ENCODE peak calls at places on chromosomes 6 and 20, in four cellular contexts. One of them, this sample, is unnamed.

GRCh38 chr20:36034875-36035274 is 66.5 kb downstream of the CNBD2 start:
- DNase-seq in AG04450: no peak
- DNase-seq in endothelial cell: no peak
- DNase-seq in RWPE1: no peak
- DNase-seq in this sample: no peak

GRCh38 chr6:7153807-7154206 is 46.0 kb downstream of the RREB1 start:
- DNase-seq in AG04450: no peak
- DNase-seq in endothelial cell: no peak
- DNase-seq in RWPE1: peak; percentile 33
- DNase-seq in this sample: no peak

GRCh38 chr6:111154981-111155380 is 67.7 kb downstream of the SLC16A10 start:
- DNase-seq in AG04450: no peak
- DNase-seq in endothelial cell: no peak
- DNase-seq in RWPE1: no peak
- DNase-seq in this sample: no peak

GRCh38 chr6:37483917-37484785 is 15.5 kb downstream of the CCDC167 start:
- DNase-seq in RWPE1: peak; percentile 68
- DNase-seq in endothelial cell: peak; percentile 78
- DNase-seq in AG04450: no peak
- DNase-seq in this sample: peak; percentile 72

GRCh38 chr20:55415567-55416142 is 589.7 kb downstream of the CBLN4 start:
- DNase-seq in RWPE1: peak; percentile 56
- DNase-seq in AG04450: no peak
- DNase-seq in endothelial cell: no peak
- DNase-seq in this sample: no peak

GRCh38 chr6:46719099-46719498 is 16.1 kb downstream of the PLA2G7 start:
- DNase-seq in RWPE1: peak; percentile 88
- DNase-seq in AG04450: no peak
- DNase-seq in endothelial cell: no peak
- DNase-seq in this sample: no peak

GRCh38 chr6:108883172-108883571 is 35.0 kb downstream of the ARMC2 start:
- DNase-seq in AG04450: no peak
- DNase-seq in RWPE1: no peak
- DNase-seq in endothelial cell: no peak
- DNase-seq in this sample: no peak

GRCh38 chr6:43922423-43923375 is 152.7 kb downstream of the VEGFA start:
- DNase-seq in RWPE1: no peak
- DNase-seq in endothelial cell: no peak
- DNase-seq in AG04450: no peak
- DNase-seq in this sample: no peak

GRCh38 chr20:9306521-9306920 is 207.9 kb upstream of the LAMP5 start:
- DNase-seq in endothelial cell: no peak
- DNase-seq in RWPE1: peak; percentile 76
- DNase-seq in AG04450: peak; percentile 79
- DNase-seq in this sample: no peak

GRCh38 chr6:153568601-153569000 is 437.5 kb upstream of the RGS17 start:
- DNase-seq in AG04450: no peak
- DNase-seq in endothelial cell: no peak
- DNase-seq in RWPE1: no peak
- DNase-seq in this sample: no peak

GRCh38 chr6:53873922-53874321 is 79.1 kb downstream of the LRRC1 start:
- DNase-seq in AG04450: no peak
- DNase-seq in RWPE1: no peak
- DNase-seq in endothelial cell: no peak
- DNase-seq in this sample: no peak

GRCh38 chr6:134546962-134547645 is 229.2 kb upstream of the SGK1 start:
- DNase-seq in endothelial cell: no peak
- DNase-seq in AG04450: no peak
- DNase-seq in RWPE1: no peak
- DNase-seq in this sample: no peak

GRCh38 chr6:11179088-11179977 is 53.1 kb downstream of the NEDD9 start:
- DNase-seq in AG04450: no peak
- DNase-seq in endothelial cell: no peak
- DNase-seq in RWPE1: no peak
- DNase-seq in this sample: no peak

GRCh38 chr20:40294175-40294574 is 394.9 kb downstream of the MAFB start:
- DNase-seq in endothelial cell: no peak
- DNase-seq in AG04450: no peak
- DNase-seq in RWPE1: no peak
- DNase-seq in this sample: no peak

GRCh38 chr6:40379811-40380210 is 207.4 kb downstream of the LRFN2 start:
- DNase-seq in AG04450: no peak
- DNase-seq in RWPE1: no peak
- DNase-seq in endothelial cell: no peak
- DNase-seq in this sample: no peak

GRCh38 chr20:53021934-53022333 is 49.8 kb downstream of the TSHZ2 start:
- DNase-seq in RWPE1: peak; percentile 54
- DNase-seq in endothelial cell: no peak
- DNase-seq in AG04450: no peak
- DNase-seq in this sample: no peak

GRCh38 chr6:53112404-53112803 is 36.2 kb downstream of the GCM1 start:
- DNase-seq in AG04450: no peak
- DNase-seq in endothelial cell: no peak
- DNase-seq in RWPE1: peak; percentile 75
- DNase-seq in this sample: no peak

GRCh38 chr6:139306582-139306981 is 14.8 kb upstream of the TXLNB start:
- DNase-seq in AG04450: no peak
- DNase-seq in endothelial cell: no peak
- DNase-seq in RWPE1: no peak
- DNase-seq in this sample: no peak

GRCh38 chr6:149844480-149844879 is 19.7 kb downstream of the LRP11 start:
- DNase-seq in endothelial cell: no peak
- DNase-seq in AG04450: no peak
- DNase-seq in RWPE1: no peak
- DNase-seq in this sample: no peak

GRCh38 chr20:62723768-62724420 is 15.3 kb downstream of the NTSR1 start:
- DNase-seq in RWPE1: no peak
- DNase-seq in endothelial cell: no peak
- DNase-seq in AG04450: no peak
- DNase-seq in this sample: no peak

GRCh38 chr6:85432554-85432953 is 17.3 kb upstream of the NT5E start:
- DNase-seq in RWPE1: no peak
- DNase-seq in AG04450: no peak
- DNase-seq in endothelial cell: no peak
- DNase-seq in this sample: no peak

GRCh38 chr20:50580016-50580747 is 70.0 kb downstream of the PTPN1 start:
- DNase-seq in RWPE1: peak; percentile 82
- DNase-seq in AG04450: no peak
- DNase-seq in endothelial cell: peak; percentile 72
- DNase-seq in this sample: peak; percentile 57

GRCh38 chr6:68990313-68990712 is 355.2 kb downstream of the ADGRB3 start:
- DNase-seq in endothelial cell: no peak
- DNase-seq in RWPE1: no peak
- DNase-seq in AG04450: no peak
- DNase-seq in this sample: no peak

GRCh38 chr6:149190228-149190831 is 127.2 kb upstream of the TAB2 start:
- DNase-seq in RWPE1: no peak
- DNase-seq in endothelial cell: peak; percentile 31
- DNase-seq in AG04450: no peak
- DNase-seq in this sample: no peak

GRCh38 chr6:137157601-137158000 is 15.8 kb downstream of the IL22RA2 start:
- DNase-seq in endothelial cell: no peak
- DNase-seq in AG04450: no peak
- DNase-seq in RWPE1: peak; percentile 69
- DNase-seq in this sample: no peak

GRCh38 chr6:33707771-33708170 is 3.7 kb downstream of the UQCC2 start:
- DNase-seq in endothelial cell: no peak
- DNase-seq in AG04450: no peak
- DNase-seq in RWPE1: no peak
- DNase-seq in this sample: no peak

GRCh38 chr20:41038149-41038877 is 9.7 kb downstream of the TOP1 start:
- DNase-seq in endothelial cell: no peak
- DNase-seq in RWPE1: no peak
- DNase-seq in AG04450: no peak
- DNase-seq in this sample: no peak

GRCh38 chr20:35497320-35497719 is 32.1 kb downstream of the C20orf173 start:
- DNase-seq in RWPE1: no peak
- DNase-seq in endothelial cell: no peak
- DNase-seq in AG04450: no peak
- DNase-seq in this sample: no peak

GRCh38 chr6:28922841-28923317 is 906 bp downstream of the TRIM27 start:
- DNase-seq in endothelial cell: peak; percentile 58
- DNase-seq in AG04450: no peak
- DNase-seq in RWPE1: no peak
- DNase-seq in this sample: peak; percentile 10

GRCh38 chr6:37872385-37872768 is 52.9 kb downstream of the ZFAND3 start:
- DNase-seq in endothelial cell: no peak
- DNase-seq in RWPE1: no peak
- DNase-seq in AG04450: no peak
- DNase-seq in this sample: no peak

GRCh38 chr6:21722488-21722887 is 128.9 kb downstream of the SOX4 start:
- DNase-seq in RWPE1: no peak
- DNase-seq in endothelial cell: no peak
- DNase-seq in AG04450: no peak
- DNase-seq in this sample: no peak

GRCh38 chr6:165183071-165183470 is 126.3 kb downstream of the C6orf118 start:
- DNase-seq in AG04450: no peak
- DNase-seq in RWPE1: no peak
- DNase-seq in endothelial cell: no peak
- DNase-seq in this sample: no peak

GRCh38 chr6:163759542-163759941 is 345.0 kb downstream of the QKI start:
- DNase-seq in RWPE1: no peak
- DNase-seq in endothelial cell: no peak
- DNase-seq in AG04450: no peak
- DNase-seq in this sample: no peak

GRCh38 chr6:164106345-164106769 is 691.8 kb downstream of the QKI start:
- DNase-seq in RWPE1: no peak
- DNase-seq in AG04450: no peak
- DNase-seq in endothelial cell: peak; percentile 60
- DNase-seq in this sample: peak; percentile 42

GRCh38 chr6:123529058-123529457 is 107.7 kb downstream of the TRDN start:
- DNase-seq in RWPE1: no peak
- DNase-seq in AG04450: no peak
- DNase-seq in endothelial cell: no peak
- DNase-seq in this sample: no peak

GRCh38 chr20:44019638-44020335 is 105.1 kb downstream of the TOX2 start:
- DNase-seq in AG04450: no peak
- DNase-seq in endothelial cell: no peak
- DNase-seq in RWPE1: no peak
- DNase-seq in this sample: no peak

GRCh38 chr6:14396826-14397517 is 279.4 kb downstream of the CD83 start:
- DNase-seq in AG04450: peak; percentile 16
- DNase-seq in endothelial cell: no peak
- DNase-seq in RWPE1: peak; percentile 5
- DNase-seq in this sample: no peak

GRCh38 chr6:118986312-118986711 is 51.4 kb upstream of the MCM9 start:
- DNase-seq in endothelial cell: no peak
- DNase-seq in AG04450: no peak
- DNase-seq in RWPE1: no peak
- DNase-seq in this sample: no peak

GRCh38 chr6:143060354-143060805 is 309 bp upstream of the AIG1 start:
- DNase-seq in endothelial cell: peak; percentile 73
- DNase-seq in AG04450: peak; percentile 42
- DNase-seq in RWPE1: peak; percentile 75
- DNase-seq in this sample: peak; percentile 65
- TF ChIP-seq CTCF in endothelial cell: no peak
- TF ChIP-seq CTCF in AG04450: peak; percentile 10
- TF ChIP-seq CTCF in RWPE1: peak; percentile 12
- TF ChIP-seq CTCF in this sample: peak; percentile 9

GRCh38 chr6:27871919-27872633 is 40.1 kb downstream of the OR2B2 start:
- DNase-seq in endothelial cell: peak; percentile 85
- DNase-seq in AG04450: peak; percentile 96
- DNase-seq in RWPE1: peak; percentile 97
- DNase-seq in this sample: peak; percentile 64
- TF ChIP-seq CTCF in endothelial cell: no peak
- TF ChIP-seq CTCF in AG04450: peak; percentile 40
- TF ChIP-seq CTCF in RWPE1: peak; percentile 18
- TF ChIP-seq CTCF in this sample: no peak

GRCh38 chr6:20459682-20460081 is 58.0 kb downstream of the E2F3 start:
- DNase-seq in endothelial cell: no peak
- DNase-seq in RWPE1: no peak
- DNase-seq in AG04450: no peak
- DNase-seq in this sample: no peak

GRCh38 chr6:20458051-20458894 is 56.6 kb downstream of the E2F3 start:
- DNase-seq in RWPE1: no peak
- DNase-seq in endothelial cell: no peak
- DNase-seq in AG04450: no peak
- DNase-seq in this sample: no peak

GRCh38 chr6:20448828-20449227 is 47.1 kb downstream of the E2F3 start:
- DNase-seq in RWPE1: no peak
- DNase-seq in AG04450: no peak
- DNase-seq in endothelial cell: no peak
- DNase-seq in this sample: no peak

GRCh38 chr6:20455175-20456075 is 53.7 kb downstream of the E2F3 start:
- DNase-seq in AG04450: no peak
- DNase-seq in endothelial cell: no peak
- DNase-seq in RWPE1: peak; percentile 26
- DNase-seq in this sample: no peak

GRCh38 chr6:20454201-20454824 is 52.6 kb downstream of the E2F3 start:
- DNase-seq in endothelial cell: no peak
- DNase-seq in RWPE1: no peak
- DNase-seq in AG04450: no peak
- DNase-seq in this sample: no peak
- TF ChIP-seq CTCF in endothelial cell: no peak
- TF ChIP-seq CTCF in RWPE1: no peak
- TF ChIP-seq CTCF in AG04450: no peak
- TF ChIP-seq CTCF in this sample: no peak

GRCh38 chr6:73798592-73798991 is 102.6 kb downstream of the CD109 start:
- DNase-seq in RWPE1: peak; percentile 58
- DNase-seq in AG04450: peak; percentile 93
- DNase-seq in endothelial cell: no peak
- DNase-seq in this sample: no peak
- TF ChIP-seq CTCF in RWPE1: no peak
- TF ChIP-seq CTCF in AG04450: peak; percentile 78
- TF ChIP-seq CTCF in endothelial cell: no peak
- TF ChIP-seq CTCF in this sample: no peak

GRCh38 chr20:33915726-33916331 is 77.9 kb upstream of the RALY start:
- DNase-seq in endothelial cell: peak; percentile 46
- DNase-seq in RWPE1: peak; percentile 84
- DNase-seq in AG04450: no peak
- DNase-seq in this sample: no peak
- TF ChIP-seq CTCF in endothelial cell: peak; percentile 65
- TF ChIP-seq CTCF in RWPE1: peak; percentile 60
- TF ChIP-seq CTCF in AG04450: peak; percentile 38
- TF ChIP-seq CTCF in this sample: peak; percentile 66